ENCODE peak calls at places on chromosomes 5 and 9, in nine cellular contexts. R is transverse colon, Y is SK-N-SH, O is stomach, F is esophagus muscularis mucosa, K is upper lobe of left lung, H is suprapubic skin, N is sigmoid colon, W is GM23338. A is an unnamed sample.
A peak's percentile ranks its signal among the peaks of the same experiment; 100 is the strongest.

GRCh38 chr5:180120221-180121101 is 48.9 kb upstream of the RNF130 start:
- DNase-seq in N (peak; percentile 61), K (peak; percentile 76), F (no peak), Y (no peak), H (peak; percentile 65), W (no peak), R (no peak), O (no peak), A (no peak)

GRCh38 chr9:36306481-36307306 is 48.4 kb upstream of the GNE start:
- DNase-seq in F (no peak), H (no peak), W (no peak), O (no peak), K (no peak), Y (no peak), R (peak; percentile 48), N (no peak), A (no peak)

GRCh38 chr5:173304591-173304988 is 23.6 kb downstream of the STC2 start:
- DNase-seq in R (no peak), O (no peak), H (no peak), Y (no peak), K (no peak), N (no peak), W (no peak), F (no peak), A (peak; percentile 57)

GRCh38 chr5:9951861-9952260 is 297.8 kb downstream of the ATPSCKMT start:
- DNase-seq in K (no peak), H (no peak), N (no peak), Y (no peak), F (no peak), W (peak; percentile 21), R (no peak), O (no peak), A (no peak)

GRCh38 chr9:135925496-135926133 is 18.3 kb upstream of the CAMSAP1 start:
- DNase-seq in N (no peak), W (no peak), Y (no peak), K (no peak), O (no peak), R (no peak), F (no peak), H (peak; percentile 67), A (no peak)

GRCh38 chr9:20205821-20206220 is 416.5 kb downstream of the MLLT3 start:
- DNase-seq in K (no peak), R (no peak), O (no peak), Y (no peak), N (no peak), F (no peak), W (no peak), H (no peak), A (no peak)

GRCh38 chr9:90942555-90942954 is 140.9 kb downstream of the SYK start:
- DNase-seq in N (no peak), F (no peak), H (no peak), O (no peak), K (peak; percentile 20), Y (no peak), R (peak; percentile 74), W (no peak), A (peak; percentile 77)

GRCh38 chr5:99878830-99879229 is 656.3 kb upstream of the FAM174A start:
- DNase-seq in O (no peak), N (no peak), R (no peak), W (no peak), H (no peak), K (no peak), F (no peak), Y (no peak), A (no peak)

GRCh38 chr5:149667084-149667826 is 62.9 kb upstream of the PPARGC1B start:
- DNase-seq in O (no peak), F (no peak), Y (peak; percentile 69), K (no peak), R (peak; percentile 42), W (peak; percentile 75), N (no peak), H (no peak), A (no peak)

GRCh38 chr9:136695435-136695895 is 8.2 kb upstream of the AGPAT2 start:
- DNase-seq in K (peak; percentile 92), W (no peak), N (no peak), R (peak; percentile 81), O (peak; percentile 93), F (no peak), H (no peak), Y (no peak), A (peak; percentile 75)

GRCh38 chr5:170479484-170479883 is 24.3 kb upstream of the KCNIP1 start:
- DNase-seq in F (no peak), Y (no peak), H (no peak), W (no peak), K (no peak), R (no peak), O (no peak), N (no peak), A (no peak)

GRCh38 chr5:76074487-76074886 is 8.7 kb upstream of the SV2C start:
- DNase-seq in Y (peak; percentile 36), H (no peak), W (peak; percentile 69), F (no peak), K (no peak), O (peak; percentile 37), R (peak; percentile 38), N (no peak), A (peak; percentile 13)

GRCh38 chr9:15469406-15469805 is 41.4 kb downstream of the PSIP1 start:
- DNase-seq in O (no peak), R (no peak), W (no peak), Y (no peak), K (no peak), H (no peak), N (no peak), F (no peak), A (no peak)

GRCh38 chr5:149228610-149229297 is 42.9 kb upstream of the AFAP1L1 start:
- DNase-seq in Y (peak; percentile 34), W (peak; percentile 74), R (peak; percentile 19), H (no peak), K (no peak), F (no peak), O (no peak), N (peak; percentile 67), A (peak; percentile 49)

DNA sequence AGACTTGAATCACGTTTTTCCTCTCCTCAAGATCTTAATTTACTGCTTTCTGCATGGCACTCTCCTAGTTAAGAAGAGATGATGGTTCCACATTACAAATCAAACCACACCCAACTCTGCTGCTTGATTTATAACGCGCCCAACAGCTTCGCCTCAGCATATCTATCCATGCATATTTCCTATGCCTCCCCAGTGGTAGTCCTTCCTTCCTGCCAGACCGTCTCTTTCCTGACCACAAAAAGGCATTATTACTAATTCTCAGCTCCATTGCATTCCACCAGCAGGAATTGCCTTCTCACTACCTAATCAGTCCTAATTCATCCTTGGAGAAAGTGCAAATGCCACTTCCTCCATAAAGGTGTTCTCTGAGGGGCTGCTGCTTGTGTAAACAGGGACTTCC is 95.0 kb upstream of the CAST start:
- DNase-seq in H (no peak), N (no peak), R (no peak), W (no peak), O (no peak), F (no peak), K (no peak), Y (no peak), A (no peak)
- TF ChIP-seq POLR2AphosphoS5 in H (no peak), N (no peak), R (no peak), W (no peak), O (no peak), F (no peak), K (no peak), Y (no peak), A (no peak)

GRCh38 chr5:147415663-147416062 is 94.2 kb downstream of the DPYSL3 start:
- DNase-seq in K (no peak), F (no peak), W (no peak), O (no peak), Y (no peak), R (no peak), N (no peak), H (no peak), A (no peak)

GRCh38 chr5:147411612-147412310 is 98.1 kb downstream of the DPYSL3 start:
- DNase-seq in K (no peak), N (no peak), Y (no peak), F (no peak), H (no peak), W (no peak), O (no peak), R (no peak), A (no peak)

GRCh38 chr5:147410496-147411395 is 99.1 kb downstream of the DPYSL3 start:
- DNase-seq in O (no peak), R (no peak), F (no peak), N (no peak), K (no peak), W (no peak), Y (peak; percentile 40), H (no peak), A (no peak)

GRCh38 chr5:147412561-147412960 is 97.3 kb downstream of the DPYSL3 start:
- DNase-seq in R (no peak), K (no peak), Y (no peak), N (no peak), W (no peak), H (no peak), O (no peak), F (no peak), A (no peak)

GRCh38 chr5:147413266-147413665 is 96.6 kb downstream of the DPYSL3 start:
- DNase-seq in N (no peak), R (no peak), O (no peak), H (no peak), W (no peak), F (no peak), K (no peak), Y (no peak), A (no peak)
- H3K27me3 ChIP-seq in N (no peaks in the 10 kb centered on the region), R (no peaks in the 10 kb centered on the region), O (no peaks in the 10 kb centered on the region), H (no peaks in the 10 kb centered on the region), W (no peaks in the 10 kb centered on the region), F (no peaks in the 10 kb centered on the region), K (no peaks in the 10 kb centered on the region), Y (no peaks in the 10 kb centered on the region), A (no peaks in the 10 kb centered on the region)

GRCh38 chr5:14405706-14406553 is 175.7 kb upstream of the OTULINL start:
- DNase-seq in F (no peak), K (no peak), W (no peak), Y (no peak), R (no peak), H (no peak), O (no peak), N (no peak), A (no peak)

GRCh38 chr5:14407051-14407450 is 174.5 kb upstream of the OTULINL start:
- DNase-seq in K (no peak), N (no peak), H (no peak), R (no peak), F (no peak), W (no peak), O (no peak), Y (no peak), A (no peak)

GRCh38 chr5:14406554-14406849 is 175.1 kb upstream of the OTULINL start:
- DNase-seq in N (no peak), R (no peak), H (no peak), K (no peak), Y (no peak), O (no peak), W (no peak), F (no peak), A (no peak)

GRCh38 chr5:14407746-14408175 is 173.8 kb upstream of the OTULINL start:
- DNase-seq in H (no peak), F (no peak), N (no peak), O (no peak), R (no peak), Y (no peak), W (no peak), K (no peak), A (no peak)

GRCh38 chr5:14405267-14405666 is 176.3 kb upstream of the OTULINL start:
- DNase-seq in W (peak; percentile 59), R (no peak), O (no peak), F (no peak), N (no peak), K (peak; percentile 41), H (no peak), Y (peak; percentile 47), A (no peak)
- TF ChIP-seq CTCF in W (peak; percentile 67), R (peak; percentile 38), O (no peak), F (no peak), N (no peak), K (no peak), H (no peak), Y (peak; percentile 55), A (no peak)

GRCh38 chr9:107447081-107447480 is 42.5 kb downstream of the KLF4 start:
- DNase-seq in Y (no peak), K (no peak), N (no peak), W (no peak), O (no peak), F (no peak), H (no peak), R (no peak), A (no peak)
- TF ChIP-seq POLR2AphosphoS5 in Y (no peak), K (no peak), N (no peak), W (no peak), O (no peak), F (no peak), H (no peak), R (no peak), A (no peak)